ENCODE peak calls at places on chromosomes 16 and 17, in four cellular contexts. R is endodermal cell, I is OCI-LY7, B is left lung. P is an unnamed sample. For H3K4me1 and H3K9me3, the result is how much of the 10 kb centered on the place peaks cover.

GRCh38 chr16:2019500-2019899 is at the start of gene NPW:
- DNase-seq in R (peak), I (peak), B (peak), P (no peak)

GRCh38 chr17:59893617-59894100 is 738 bp downstream of the RPS6KB1 start:
- DNase-seq in R (no peak), I (peak), B (no peak), P (no peak)

GRCh38 chr17:37737081-37737480 is 7.8 kb downstream of the HNF1B start:
- DNase-seq in R (no peak), I (no peak), B (no peak), P (no peak)

GRCh38 chr17:9587969-9588656 is 11.7 kb downstream of the CFAP52 start:
- DNase-seq in R (no peak), I (peak), B (no peak), P (no peak)

GRCh38 chr16:89701425-89702406 is at the start of gene SPATA2L:
- DNase-seq in R (peak), I (peak), B (peak), P (peak)

GRCh38 chr16:55559233-55559632 is 7.3 kb upstream of the CAPNS2 start:
- DNase-seq in R (no peak), I (no peak), B (no peak), P (no peak)

GRCh38 chr17:9729034-9729650 is 62.2 kb downstream of the DHRS7C start:
- DNase-seq in R (peak), I (peak), B (no peak), P (no peak)

GRCh38 chr17:30376621-30377452 is 1.9 kb upstream of the CPD start:
- DNase-seq in R (no peak), I (no peak), B (no peak), P (no peak)

GRCh38 chr17:79202476-79202875 is 127.9 kb downstream of the ENGASE start:
- DNase-seq in R (no peak), I (no peak), B (no peak), P (no peak)

GRCh38 chr17:5832886-5833285 is 237.3 kb upstream of the WSCD1 start:
- DNase-seq in R (no peak), I (peak), B (no peak), P (no peak)

GRCh38 chr17:7355053-7355452 is at the start of gene TMEM95:
- DNase-seq in R (no peak), I (no peak), B (peak), P (no peak)

GRCh38 chr17:7352910-7353635 is 1.1 kb downstream of the KCTD11 start:
- DNase-seq in R (no peak), I (no peak), B (peak), P (no peak)

GRCh38 chr17:7351665-7352558 is at the start of gene KCTD11:
- DNase-seq in R (peak), I (peak), B (peak), P (peak)

GRCh38 chr17:7354262-7354781 is 634 bp upstream of the TMEM95 start:
- DNase-seq in R (no peak), I (no peak), B (peak), P (no peak)

DNA sequence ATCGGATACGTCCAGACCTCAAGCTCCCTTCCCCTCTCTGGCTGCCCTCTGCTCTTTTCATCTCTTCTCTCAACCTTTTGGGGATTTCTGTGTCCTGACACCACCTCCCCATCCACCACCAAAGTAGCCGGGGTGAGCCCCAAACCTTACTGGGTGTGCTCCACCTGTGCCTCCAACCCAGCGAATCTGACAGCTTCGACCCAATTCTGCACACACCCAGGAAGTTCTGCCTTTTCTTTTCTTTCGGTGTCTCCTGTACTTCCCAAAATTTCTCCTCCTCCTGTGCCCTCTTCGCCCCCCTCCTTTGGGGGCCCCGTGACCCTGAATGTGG is 562 bp downstream of the KCTD11 start:
- DNase-seq in R (no peak), I (no peak), B (no peak), P (no peak)
- H3K4me1 ChIP-seq in R (under half), I (under half), B (under half), P (under half)

GRCh38 chr16:10405386-10405939 is 19.6 kb downstream of the ATF7IP2 start:
- DNase-seq in R (no peak), I (no peak), B (no peak), P (no peak)

GRCh38 chr16:10412935-10413601 is 27.2 kb downstream of the ATF7IP2 start:
- DNase-seq in R (no peak), I (no peak), B (no peak), P (no peak)

GRCh38 chr16:10410469-10410868 is 24.6 kb downstream of the ATF7IP2 start:
- DNase-seq in R (no peak), I (no peak), B (no peak), P (no peak)

GRCh38 chr16:10402975-10403374 is 17.1 kb downstream of the ATF7IP2 start:
- DNase-seq in R (no peak), I (no peak), B (no peak), P (no peak)

GRCh38 chr16:10408824-10409381 is 23.0 kb downstream of the ATF7IP2 start:
- DNase-seq in R (no peak), I (peak), B (no peak), P (no peak)
- H3K9me3 ChIP-seq in R (half or more), I (under half), B (half or more), P (under half)

DNA sequence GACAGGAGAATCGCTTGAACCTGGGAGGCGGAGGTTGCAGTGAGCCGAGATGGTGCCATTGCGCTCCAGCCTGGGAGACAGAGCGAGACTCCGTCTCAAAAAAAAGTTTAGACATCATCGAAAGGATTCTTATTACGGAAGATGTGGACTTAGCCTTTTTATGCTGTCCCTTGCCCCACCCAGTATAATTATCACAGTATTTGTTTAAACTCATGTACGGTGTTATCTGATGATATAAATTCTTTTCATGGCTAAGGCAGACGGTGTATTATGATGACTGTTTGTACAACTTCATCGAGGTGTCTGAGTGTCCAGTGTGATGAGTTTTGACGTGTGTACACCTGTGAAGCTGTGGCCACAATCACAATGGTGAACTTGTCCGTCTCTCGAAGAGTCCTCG is 26.1 kb downstream of the BAIAP2 start:
- DNase-seq in R (no peak), I (no peak), B (no peak), P (no peak)
- H3K4me1 ChIP-seq in R (under half), I (under half), B (under half), P (under half)

DNA sequence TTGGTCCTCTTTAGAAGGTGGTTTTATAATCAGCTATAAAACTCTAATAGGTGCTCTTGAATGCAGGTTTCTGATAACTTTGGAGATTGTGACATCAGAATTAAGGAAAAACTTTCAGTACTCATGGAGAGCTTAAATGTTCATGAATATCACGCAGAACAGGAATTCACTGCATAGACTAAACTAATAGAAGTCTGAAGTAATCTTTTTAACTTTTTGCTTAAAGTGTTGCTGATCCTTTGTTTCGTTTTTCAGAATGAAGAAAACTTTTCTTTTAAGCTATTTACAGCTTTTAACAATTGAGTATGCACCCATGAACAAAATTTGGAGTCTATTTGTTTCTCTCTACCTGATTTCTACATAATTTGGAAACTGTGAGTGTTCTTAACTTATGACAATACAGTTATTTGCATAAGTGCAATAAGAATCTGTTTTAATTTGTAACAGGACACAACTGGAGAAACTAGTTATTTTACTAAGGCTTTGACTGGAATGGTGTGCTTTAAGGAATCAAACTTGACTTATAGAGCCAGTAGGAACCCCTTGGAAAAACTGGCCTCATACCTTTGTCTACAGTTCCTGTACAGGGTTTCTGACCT is 17.0 kb upstream of the TRIM25 start:
- DNase-seq in R (no peak), I (no peak), B (no peak), P (no peak)
- H3K9me3 ChIP-seq in R (half or more), I (under half), B (under half), P (under half)

GRCh38 chr16:87954826-87955225 is 3.6 kb downstream of the BANP start:
- DNase-seq in R (no peak), I (no peak), B (peak), P (peak)
- H3K4me1 ChIP-seq in R (under half), I (under half), B (under half), P (under half)

GRCh38 chr16:3292604-3293003 is 9.3 kb downstream of the ZNF263 start:
- DNase-seq in R (no peak), I (no peak), B (no peak), P (no peak)
- H3K9me3 ChIP-seq in R (half or more), I (under half), B (half or more), P (under half)